ENCODE peak calls at places on chromosomes 1 and 21, in eight cellular contexts. One of them, this sample, is unnamed.

GRCh38 chr1:243495442-243496172 is 239.8 kb downstream of the SDCCAG8 start:
- DNase-seq in fibroblast of the aortic adventitia: peak
- DNase-seq in stimulated activated CD4-positive, alpha-beta T cell treated with anti-CD3 and anti-CD28 coated beads, Interleukin-2, amount 100 ng/mL, for 48 hours: no peak
- DNase-seq in SW480: no peak
- DNase-seq in stimulated activated CD8-positive, alpha-beta memory T cell treated with anti-CD3 and anti-CD28 coated beads, Interleukin-4, amount 100 ng/mL, for 24 hours: no peak
- DNase-seq in posterior cingulate gyrus: no peak
- DNase-seq in NCI-H460: no peak
- DNase-seq in heart left ventricle: no peak
- DNase-seq in this sample: no peak

GRCh38 chr1:199861020-199861795 is 166.3 kb upstream of the NR5A2 start:
- DNase-seq in fibroblast of the aortic adventitia: no peak
- DNase-seq in SW480: no peak
- DNase-seq in stimulated activated CD8-positive, alpha-beta memory T cell treated with anti-CD3 and anti-CD28 coated beads, Interleukin-4, amount 100 ng/mL, for 24 hours: no peak
- DNase-seq in NCI-H460: no peak
- DNase-seq in posterior cingulate gyrus: no peak
- DNase-seq in stimulated activated CD4-positive, alpha-beta T cell treated with anti-CD3 and anti-CD28 coated beads, Interleukin-2, amount 100 ng/mL, for 48 hours: no peak
- DNase-seq in heart left ventricle: no peak
- DNase-seq in this sample: no peak

GRCh38 chr1:10338047-10338446 is 60.8 kb upstream of the PGD start:
- DNase-seq in stimulated activated CD4-positive, alpha-beta T cell treated with anti-CD3 and anti-CD28 coated beads, Interleukin-2, amount 100 ng/mL, for 48 hours: peak
- DNase-seq in NCI-H460: peak
- DNase-seq in SW480: peak
- DNase-seq in stimulated activated CD8-positive, alpha-beta memory T cell treated with anti-CD3 and anti-CD28 coated beads, Interleukin-4, amount 100 ng/mL, for 24 hours: peak
- DNase-seq in fibroblast of the aortic adventitia: peak
- DNase-seq in posterior cingulate gyrus: peak
- DNase-seq in heart left ventricle: peak
- DNase-seq in this sample: peak

GRCh38 chr21:34534522-34534921 is 22.5 kb upstream of the KCNE1 start:
- DNase-seq in SW480: peak
- DNase-seq in stimulated activated CD8-positive, alpha-beta memory T cell treated with anti-CD3 and anti-CD28 coated beads, Interleukin-4, amount 100 ng/mL, for 24 hours: no peak
- DNase-seq in fibroblast of the aortic adventitia: peak
- DNase-seq in NCI-H460: no peak
- DNase-seq in heart left ventricle: no peak
- DNase-seq in stimulated activated CD4-positive, alpha-beta T cell treated with anti-CD3 and anti-CD28 coated beads, Interleukin-2, amount 100 ng/mL, for 48 hours: no peak
- DNase-seq in posterior cingulate gyrus: peak
- DNase-seq in this sample: no peak

GRCh38 chr1:178625695-178626094 is 99.3 kb upstream of the RALGPS2 start:
- DNase-seq in heart left ventricle: no peak
- DNase-seq in NCI-H460: no peak
- DNase-seq in posterior cingulate gyrus: no peak
- DNase-seq in stimulated activated CD8-positive, alpha-beta memory T cell treated with anti-CD3 and anti-CD28 coated beads, Interleukin-4, amount 100 ng/mL, for 24 hours: no peak
- DNase-seq in SW480: peak
- DNase-seq in stimulated activated CD4-positive, alpha-beta T cell treated with anti-CD3 and anti-CD28 coated beads, Interleukin-2, amount 100 ng/mL, for 48 hours: no peak
- DNase-seq in fibroblast of the aortic adventitia: peak
- DNase-seq in this sample: no peak

GRCh38 chr1:212983482-212983881 is 32.2 kb downstream of the ANGEL2 start:
- DNase-seq in stimulated activated CD4-positive, alpha-beta T cell treated with anti-CD3 and anti-CD28 coated beads, Interleukin-2, amount 100 ng/mL, for 48 hours: no peak
- DNase-seq in stimulated activated CD8-positive, alpha-beta memory T cell treated with anti-CD3 and anti-CD28 coated beads, Interleukin-4, amount 100 ng/mL, for 24 hours: no peak
- DNase-seq in posterior cingulate gyrus: no peak
- DNase-seq in SW480: no peak
- DNase-seq in heart left ventricle: no peak
- DNase-seq in NCI-H460: no peak
- DNase-seq in fibroblast of the aortic adventitia: no peak
- DNase-seq in this sample: no peak

GRCh38 chr1:164559342-164560070 is 522 bp downstream of the PBX1 start:
- DNase-seq in stimulated activated CD8-positive, alpha-beta memory T cell treated with anti-CD3 and anti-CD28 coated beads, Interleukin-4, amount 100 ng/mL, for 24 hours: no peak
- DNase-seq in posterior cingulate gyrus: peak
- DNase-seq in fibroblast of the aortic adventitia: no peak
- DNase-seq in SW480: peak
- DNase-seq in NCI-H460: no peak
- DNase-seq in heart left ventricle: peak
- DNase-seq in stimulated activated CD4-positive, alpha-beta T cell treated with anti-CD3 and anti-CD28 coated beads, Interleukin-2, amount 100 ng/mL, for 48 hours: no peak
- DNase-seq in this sample: peak

GRCh38 chr1:22418352-22418751 is 33.3 kb upstream of the ZBTB40 start:
- DNase-seq in fibroblast of the aortic adventitia: no peak
- DNase-seq in stimulated activated CD8-positive, alpha-beta memory T cell treated with anti-CD3 and anti-CD28 coated beads, Interleukin-4, amount 100 ng/mL, for 24 hours: no peak
- DNase-seq in NCI-H460: no peak
- DNase-seq in stimulated activated CD4-positive, alpha-beta T cell treated with anti-CD3 and anti-CD28 coated beads, Interleukin-2, amount 100 ng/mL, for 48 hours: no peak
- DNase-seq in SW480: no peak
- DNase-seq in posterior cingulate gyrus: no peak
- DNase-seq in heart left ventricle: no peak
- DNase-seq in this sample: no peak